ENCODE peak calls at places on chromosomes 4 and X, in seven cellular contexts. S is H9, J is IMR-90, C is mesenchymal stem cell, X is neuronal stem cell, O is H1, B is trophoblast cell. Y is an unnamed sample.

GRCh38 chrX:40278340-40279090 is 180.8 kb upstream of the BCOR start:
- DNase-seq in C (peak), S (no peak), X (no peak), J (no peak), O (no peak), B (peak), Y (no peak)

GRCh38 chr4:22692736-22693135 is at the start of gene GBA3:
- DNase-seq in B (no peak), O (no peak), C (no peak), J (no peak), S (no peak), X (no peak), Y (peak)

GRCh38 chr4:186151499-186151898 is 39.9 kb upstream of the CYP4V2 start:
- DNase-seq in C (no peak), B (no peak), O (no peak), S (no peak), J (no peak), X (no peak), Y (no peak)

GRCh38 chr4:94714360-94714759 is 43.4 kb upstream of the BMPR1B start:
- DNase-seq in C (peak), S (no peak), X (no peak), O (no peak), J (peak), B (no peak), Y (no peak)

GRCh38 chrX:155997436-155997835 is at the start of gene IL9R:
- DNase-seq in B (no peak), S (no peak), C (no peak), O (no peak), X (no peak), J (no peak), Y (no peak)

GRCh38 chr4:119834901-119835300 is 206.3 kb upstream of the PDE5A start:
- DNase-seq in B (no peak), S (no peak), O (no peak), C (peak), X (no peak), J (no peak), Y (no peak)

GRCh38 chr4:181525641-181526040 is 717.6 kb upstream of the TENM3 start:
- DNase-seq in C (no peak), J (no peak), X (no peak), O (no peak), B (no peak), S (no peak), Y (peak)

GRCh38 chr4:8210631-8211030 is 11.5 kb downstream of the SH3TC1 start:
- DNase-seq in J (no peak), B (no peak), O (no peak), S (no peak), X (no peak), C (no peak), Y (no peak)

GRCh38 chrX:152735101-152735500 is 1.5 kb downstream of the MAGEA12 start:
- DNase-seq in C (no peak), J (no peak), B (no peak), S (no peak), X (no peak), O (no peak), Y (no peak)

GRCh38 chr4:41399191-41399590 is 138.8 kb upstream of the LIMCH1 start:
- DNase-seq in S (no peak), X (no peak), J (no peak), O (no peak), C (no peak), B (no peak), Y (no peak)

GRCh38 chr4:117495802-117496201 is 410.4 kb upstream of the TRAM1L1 start:
- DNase-seq in C (no peak), S (no peak), B (no peak), X (no peak), O (no peak), J (no peak), Y (no peak)

GRCh38 chr4:189202869-189203271 is 737.8 kb upstream of the FRG1 start:
- DNase-seq in J (peak), X (no peak), O (no peak), C (peak), S (no peak), B (peak), Y (peak)

GRCh38 chr4:92615049-92615448 is 311.3 kb downstream of the GRID2 start:
- DNase-seq in S (no peak), B (no peak), J (no peak), X (peak), C (no peak), O (no peak), Y (peak)

GRCh38 chrX:136176399-136176825 is 29.1 kb downstream of the FHL1 start:
- DNase-seq in C (peak), X (no peak), O (no peak), S (no peak), J (peak), B (no peak), Y (no peak)

GRCh38 chr4:167897116-167897515 is 195.2 kb upstream of the ANXA10 start:
- DNase-seq in S (peak), C (peak), J (peak), X (peak), O (peak), B (peak), Y (peak)

GRCh38 chr4:187795737-187796136 is 199.8 kb upstream of the ZFP42 start:
- DNase-seq in B (no peak), S (no peak), O (no peak), J (no peak), X (no peak), C (no peak), Y (no peak)

GRCh38 chr4:168732714-168733113 is 235.9 kb downstream of the PALLD start:
- DNase-seq in J (peak), B (no peak), C (no peak), O (no peak), X (no peak), S (no peak), Y (no peak)

GRCh38 chr4:107800058-107800457 is 24.7 kb upstream of the SGMS2 start:
- DNase-seq in B (no peak), J (no peak), X (no peak), C (no peak), S (no peak), O (no peak), Y (no peak)

GRCh38 chrX:107025538-107025937 is 25.5 kb upstream of the MORC4 start:
- DNase-seq in S (no peak), C (peak), B (no peak), X (peak), O (no peak), J (peak), Y (peak)

GRCh38 chr4:94419956-94420355 is 31.8 kb upstream of the PDLIM5 start:
- DNase-seq in S (no peak), B (peak), X (no peak), J (peak), O (no peak), C (peak), Y (peak)

GRCh38 chr4:141131738-141132688 is 1.3 kb downstream of the RNF150 start:
- DNase-seq in J (peak), C (peak), O (no peak), S (peak), B (no peak), X (peak), Y (peak)

GRCh38 chr4:112370466-112370865 is 73.3 kb downstream of the ALPK1 start:
- DNase-seq in X (no peak), B (no peak), S (no peak), J (peak), C (no peak), O (no peak), Y (no peak)
- H2BK120ac ChIP-seq in X (no peak), B (no peak), S (no peak), J (no peak), C (no peak), O (no peak), Y (no peak)

GRCh38 chrX:19604375-19604774 is 89.1 kb upstream of the MAP3K15 start:
- DNase-seq in O (no peak), C (no peak), J (no peak), S (no peak), X (no peak), B (peak), Y (peak)
- H2AK5ac ChIP-seq in O (no peak), C (no peak), J (peak), S (no peak), X (no peak), B (no peak), Y (no peak)

DNA sequence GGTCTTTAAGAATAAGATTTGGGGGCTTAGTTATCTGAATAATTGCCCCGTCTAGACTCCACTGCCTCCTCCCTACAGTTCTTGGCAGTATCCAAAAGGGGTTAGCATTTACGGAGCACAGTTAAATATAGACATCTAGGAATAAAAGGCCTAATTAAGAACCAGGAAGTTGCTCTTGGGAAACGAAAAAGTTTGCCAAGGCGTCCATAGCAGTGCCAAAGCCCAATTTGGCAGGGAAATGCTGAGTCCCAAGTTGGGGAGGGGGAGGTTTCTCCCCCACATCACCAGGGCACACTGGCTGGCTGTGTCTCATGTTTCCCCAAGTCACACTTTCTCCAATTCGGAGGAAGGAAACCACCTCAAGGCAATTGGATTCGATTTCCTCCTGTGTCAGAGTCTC is 338.7 kb downstream of the FBXW7 start:
- DNase-seq in C (no peak), J (no peak), O (no peak), B (no peak), X (no peak), S (no peak), Y (no peak)
- H2BK120ac ChIP-seq in C (no peak), J (no peak), O (no peak), B (no peak), X (no peak), S (no peak), Y (no peak)

GRCh38 chr4:151192556-151193235 is 84.3 kb upstream of the PRSS48 start:
- DNase-seq in B (no peak), C (no peak), O (no peak), X (no peak), J (peak), S (no peak), Y (no peak)
- H2AK5ac ChIP-seq in B (no peak), C (no peak), O (no peak), X (no peak), J (no peak), S (no peak), Y (no peak)

GRCh38 chr4:6665320-6665654 is 24.8 kb downstream of the MRFAP1 start:
- DNase-seq in X (no peak), C (no peak), S (no peak), B (no peak), J (no peak), O (no peak), Y (no peak)

GRCh38 chr4:6660430-6660829 is 19.9 kb downstream of the MRFAP1 start:
- DNase-seq in J (no peak), O (no peak), B (no peak), C (no peak), S (no peak), X (no peak), Y (no peak)

GRCh38 chr4:6659897-6660296 is 19.4 kb downstream of the MRFAP1 start:
- DNase-seq in O (no peak), J (no peak), B (no peak), C (no peak), X (no peak), S (no peak), Y (no peak)

GRCh38 chr4:6663596-6664393 is 23.3 kb downstream of the MRFAP1 start:
- DNase-seq in C (no peak), B (no peak), S (no peak), X (no peak), O (no peak), J (no peak), Y (no peak)

GRCh38 chr4:6662591-6662990 is 22.1 kb downstream of the MRFAP1 start:
- DNase-seq in X (no peak), C (no peak), J (no peak), S (no peak), O (no peak), B (no peak), Y (no peak)
- H2BK120ac ChIP-seq in X (no peak), C (no peak), J (no peak), S (no peak), O (no peak), B (no peak), Y (no peak)

GRCh38 chr4:79756496-79756895 is 316.5 kb downstream of the ANTXR2 start:
- DNase-seq in B (peak), J (no peak), C (no peak), O (no peak), S (no peak), X (no peak), Y (no peak)

GRCh38 chr4:79759793-79760192 is 313.2 kb downstream of the ANTXR2 start:
- DNase-seq in J (no peak), S (no peak), B (no peak), C (no peak), X (no peak), O (no peak), Y (no peak)

DNA sequence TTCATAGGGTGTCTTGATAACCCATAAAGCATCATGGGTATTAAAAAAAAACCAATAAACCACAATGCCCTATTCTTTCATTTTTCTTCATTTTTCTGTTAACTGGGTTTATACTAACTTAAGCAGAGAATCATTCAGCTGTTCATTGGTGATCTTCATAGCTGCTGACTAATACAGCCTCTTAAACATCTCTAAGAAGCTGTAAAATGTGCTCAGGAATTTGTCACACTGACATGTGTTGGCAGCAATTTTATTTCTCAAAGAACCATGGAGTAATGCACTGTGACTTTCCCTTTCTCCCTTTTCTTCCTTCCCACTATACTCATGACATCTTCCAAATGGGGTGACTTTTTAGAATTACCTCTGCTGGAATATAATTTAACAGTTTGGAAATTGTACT is 315.4 kb downstream of the ANTXR2 start:
- DNase-seq in S (no peak), J (no peak), C (peak), O (no peak), X (no peak), B (no peak), Y (no peak)
- H2AK5ac ChIP-seq in S (no peak), J (no peak), C (no peak), O (no peak), X (no peak), B (no peak), Y (no peak)

GRCh38 chrX:130741151-130741550 is 161.9 kb downstream of the ENOX2 start:
- DNase-seq in S (no peak), C (no peak), O (no peak), J (no peak), B (peak), X (no peak), Y (no peak)

GRCh38 chrX:130746709-130747347 is 156.2 kb downstream of the ENOX2 start:
- DNase-seq in S (no peak), X (no peak), B (no peak), J (peak), C (no peak), O (no peak), Y (no peak)

GRCh38 chrX:130741584-130741983 is 161.4 kb downstream of the ENOX2 start:
- DNase-seq in B (no peak), O (no peak), J (no peak), X (no peak), S (no peak), C (no peak), Y (no peak)

DNA sequence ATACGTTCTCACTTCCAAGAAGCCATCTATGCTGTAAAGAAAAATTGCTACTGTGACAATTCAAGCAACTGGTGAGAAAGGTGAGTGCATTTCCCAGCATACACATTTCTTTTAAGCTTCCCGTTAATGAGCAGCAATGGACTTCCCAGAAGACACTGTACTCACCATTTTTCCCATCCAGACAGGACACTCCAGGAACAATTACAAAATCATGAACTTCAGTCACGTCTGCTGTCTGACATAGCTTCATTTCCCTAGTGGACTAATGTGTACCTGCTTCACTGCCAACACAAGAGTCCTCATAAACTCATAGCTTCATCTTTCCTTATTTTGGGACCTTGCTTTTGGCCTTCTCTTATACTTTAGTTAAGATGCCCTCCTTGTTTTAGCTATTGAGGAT is 156.9 kb downstream of the ENOX2 start:
- DNase-seq in B (no peak), C (no peak), J (no peak), O (no peak), S (no peak), X (no peak), Y (no peak)
- H2BK120ac ChIP-seq in B (no peak), C (no peak), J (no peak), O (no peak), S (no peak), X (no peak), Y (no peak)

GRCh38 chrX:3807906-3808305 is 94.5 kb upstream of the PRKX start:
- DNase-seq in C (no peak), O (no peak), X (no peak), S (no peak), B (no peak), J (no peak), Y (no peak)
- H2AK5ac ChIP-seq in C (no peak), O (no peak), X (no peak), S (no peak), B (no peak), J (no peak), Y (no peak)

DNA sequence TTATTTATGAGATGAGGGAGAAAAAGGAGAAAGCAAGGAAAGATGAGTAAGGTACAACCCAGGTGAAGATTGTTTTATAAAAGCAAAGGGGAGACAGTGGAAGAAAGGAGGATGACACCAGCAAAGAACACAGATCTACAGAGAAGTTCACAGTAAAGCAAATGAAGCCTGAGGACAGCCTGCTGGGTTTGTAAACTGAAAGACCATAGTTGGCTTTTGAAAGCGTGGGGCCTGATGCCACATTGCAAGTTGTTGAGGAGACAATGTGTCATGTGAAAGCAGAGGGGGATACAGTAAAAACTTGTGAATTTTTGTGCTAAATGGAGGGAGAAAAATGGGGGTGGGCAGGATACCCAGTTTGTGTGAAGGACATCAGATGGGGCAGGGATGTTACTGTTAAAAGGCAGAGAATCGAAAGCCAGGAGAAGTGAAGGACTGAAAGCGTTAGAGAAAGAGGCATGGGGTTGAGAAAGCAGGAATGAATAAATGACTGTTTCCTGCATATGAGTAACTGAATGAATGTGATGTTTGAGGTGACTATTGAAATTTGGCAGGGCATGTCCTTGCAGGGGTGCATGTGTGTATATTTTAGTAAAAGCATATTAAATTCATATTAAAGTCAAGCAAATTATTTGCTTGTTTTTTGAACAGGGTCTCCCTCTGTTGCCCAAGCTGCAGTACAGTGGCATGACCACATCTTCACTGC is 69.6 kb downstream of the SPRY1 start:
- DNase-seq in B (no peak), O (no peak), J (no peak), S (no peak), C (no peak), X (no peak), Y (no peak)
- H2BK120ac ChIP-seq in B (no peak), O (no peak), J (no peak), S (no peak), C (no peak), X (no peak), Y (no peak)